ENCODE peak calls at places on chromosome 15, in seven cellular contexts. W is HT1080; C is ELF-1; O is AG20443; L is CD8-positive, alpha-beta T cell; R is nephron progenitor cell; T is left ventricle myocardium inferior. E is an unnamed sample.

GRCh38 chr15:45401665-45402161 is 23.4 kb upstream of the GATM start:
- DNase-seq in W (no peak), C (no peak), O (no peak), L (no peak), R (no peak), T (no peak), E (no peak)

GRCh38 chr15:75024102-75024636 is 779 bp downstream of the PPCDC start:
- DNase-seq in W (peak), C (peak), O (peak), L (no peak), R (no peak), T (no peak), E (peak)

GRCh38 chr15:86082619-86083377 is 3.1 kb downstream of the AGBL1 start:
- DNase-seq in W (no peak), C (no peak), O (no peak), L (no peak), R (no peak), T (no peak), E (no peak)

GRCh38 chr15:31177936-31178335 is 76.4 kb upstream of the TRPM1 start:
- DNase-seq in W (peak), C (no peak), O (no peak), L (no peak), R (no peak), T (no peak), E (no peak)

GRCh38 chr15:72706266-72706665 is 20.3 kb downstream of the BBS4 start:
- DNase-seq in W (peak), C (peak), O (no peak), L (no peak), R (no peak), T (no peak), E (no peak)

GRCh38 chr15:64045106-64045435 is 1.2 kb downstream of the DAPK2 start:
- DNase-seq in W (no peak), C (no peak), O (no peak), L (no peak), R (no peak), T (no peak), E (no peak)

GRCh38 chr15:93720607-93721006 is 510.8 kb upstream of the MCTP2 start:
- DNase-seq in W (no peak), C (no peak), O (no peak), L (no peak), R (no peak), T (no peak), E (no peak)

GRCh38 chr15:100780208-100780800 is 99.3 kb upstream of the ALDH1A3 start:
- DNase-seq in W (no peak), C (no peak), O (no peak), L (no peak), R (no peak), T (no peak), E (no peak)

GRCh38 chr15:40838756-40839155 is 5.1 kb upstream of the SPINT1 start:
- DNase-seq in W (no peak), C (no peak), O (peak), L (no peak), R (no peak), T (no peak), E (no peak)

GRCh38 chr15:40471778-40472130 is 970 bp downstream of the CHST14 start:
- DNase-seq in W (no peak), C (peak), O (peak), L (no peak), R (peak), T (no peak), E (no peak)

GRCh38 chr15:101022876-101023275 is 103.7 kb downstream of the LRRK1 start:
- DNase-seq in W (no peak), C (peak), O (no peak), L (no peak), R (no peak), T (no peak), E (no peak)

GRCh38 chr15:52488830-52489229 is 39.9 kb downstream of the MYO5A start:
- DNase-seq in W (no peak), C (no peak), O (no peak), L (no peak), R (no peak), T (no peak), E (no peak)

GRCh38 chr15:83970290-83970890 is 265.2 kb upstream of the GOLGA6L4 start:
- DNase-seq in W (no peak), C (no peak), O (no peak), L (no peak), R (no peak), T (peak), E (no peak)

GRCh38 chr15:88120021-88120420 is 136.5 kb downstream of the NTRK3 start:
- DNase-seq in W (no peak), C (no peak), O (no peak), L (no peak), R (no peak), T (no peak), E (no peak)

GRCh38 chr15:73747847-73748605 is 5.1 kb downstream of the INSYN1 start:
- DNase-seq in W (no peak), C (no peak), O (no peak), L (no peak), R (no peak), T (no peak), E (no peak)

GRCh38 chr15:88874275-88874674 is 21.1 kb downstream of the HAPLN3 start:
- DNase-seq in W (no peak), C (no peak), O (no peak), L (no peak), R (no peak), T (no peak), E (no peak)

GRCh38 chr15:64851503-64851840 is 9.8 kb downstream of the PLEKHO2 start:
- DNase-seq in W (no peak), C (peak), O (peak), L (no peak), R (no peak), T (no peak), E (no peak)

GRCh38 chr15:75178171-75178937 is 23.3 kb upstream of the C15orf39 start:
- DNase-seq in W (no peak), C (peak), O (no peak), L (no peak), R (peak), T (peak), E (peak)

GRCh38 chr15:40330368-40330836 is 6.9 kb downstream of the INAFM2 start:
- DNase-seq in W (no peak), C (no peak), O (peak), L (no peak), R (no peak), T (no peak), E (peak)

GRCh38 chr15:30922469-30923311 is 19.0 kb downstream of the FAN1 start:
- DNase-seq in W (peak), C (peak), O (peak), L (no peak), R (peak), T (no peak), E (no peak)

GRCh38 chr15:52020253-52021085 is 1.4 kb downstream of the MAPK6 start:
- DNase-seq in W (peak), C (no peak), O (no peak), L (no peak), R (no peak), T (no peak), E (no peak)

GRCh38 chr15:92817339-92817886 is 82.7 kb upstream of the CHD2 start:
- DNase-seq in W (no peak), C (no peak), O (no peak), L (no peak), R (no peak), T (no peak), E (no peak)

GRCh38 chr15:88104357-88104756 is 152.2 kb downstream of the NTRK3 start:
- DNase-seq in W (no peak), C (no peak), O (no peak), L (no peak), R (no peak), T (no peak), E (no peak)

GRCh38 chr15:85592148-85592547 is 202.6 kb downstream of the KLHL25 start:
- DNase-seq in W (peak), C (no peak), O (peak), L (no peak), R (no peak), T (no peak), E (no peak)

GRCh38 chr15:80059786-80060489 is 462 bp downstream of the ZFAND6 start:
- DNase-seq in W (peak), C (peak), O (peak), L (no peak), R (peak), T (no peak), E (no peak)

GRCh38 chr15:66356359-66357236 is at the start of gene TIPIN:
- DNase-seq in W (peak), C (peak), O (peak), L (peak), R (peak), T (peak), E (peak)

GRCh38 chr15:43383070-43383469 is 12.2 kb downstream of the TUBGCP4 start:
- DNase-seq in W (no peak), C (no peak), O (peak), L (no peak), R (no peak), T (no peak), E (no peak)

GRCh38 chr15:58458076-58458475 is 26.3 kb downstream of the LIPC start:
- DNase-seq in W (peak), C (no peak), O (no peak), L (no peak), R (no peak), T (no peak), E (no peak)

GRCh38 chr15:57772223-57772957 is 65.9 kb downstream of the POLR2M start:
- DNase-seq in W (peak), C (peak), O (peak), L (no peak), R (no peak), T (no peak), E (no peak)

GRCh38 chr15:100985401-100985800 is 66.2 kb downstream of the LRRK1 start:
- DNase-seq in W (no peak), C (no peak), O (no peak), L (no peak), R (no peak), T (no peak), E (no peak)